ENCODE peak calls at places on chromosomes 11 and 22, in four cellular contexts. D, W, H and Q are unnamed samples.
A peak's percentile ranks its signal among the peaks of the same experiment; 100 is the strongest.

GRCh38 chr11:97990162-97990920 is 1030.4 kb upstream of the CNTN5 start:
- DNase-seq in D (no peak), W (no peak), H (no peak), Q (no peak)

GRCh38 chr11:114448749-114449484 is 9.7 kb downstream of the REXO2 start:
- DNase-seq in D (no peak), W (no peak), H (no peak), Q (no peak)

GRCh38 chr11:125170406-125171031 is 6.0 kb downstream of the PKNOX2 start:
- DNase-seq in D (peak; percentile 84), W (no peak), H (no peak), Q (no peak)

GRCh38 chr11:7278314-7278917 is 26.7 kb downstream of the SYT9 start:
- DNase-seq in D (no peak), W (no peak), H (peak; percentile 47), Q (peak; percentile 31)

GRCh38 chr22:42901790-42902508 is 44.9 kb upstream of the ARFGAP3 start:
- DNase-seq in D (no peak), W (no peak), H (no peak), Q (no peak)

GRCh38 chr22:22357024-22357868 is 112.7 kb downstream of the VPREB1 start:
- DNase-seq in D (peak; percentile 58), W (peak; percentile 86), H (peak; percentile 94), Q (peak; percentile 94)

GRCh38 chr11:44110231-44110679 is 14.8 kb downstream of the EXT2 start:
- DNase-seq in D (peak; percentile 39), W (peak; percentile 69), H (peak; percentile 64), Q (peak; percentile 60)

GRCh38 chr11:128116447-128117240 is 470.7 kb downstream of the ETS1 start:
- DNase-seq in D (no peak), W (no peak), H (no peak), Q (no peak)

GRCh38 chr11:70916321-70916720 is 336.1 kb downstream of the SHANK2 start:
- DNase-seq in D (no peak), W (no peak), H (no peak), Q (no peak)

GRCh38 chr11:129694966-129695365 is 120.7 kb upstream of the TMEM45B start:
- DNase-seq in D (no peak), W (no peak), H (no peak), Q (no peak)

GRCh38 chr11:33699515-33700424 is 856 bp downstream of the C11orf91 start:
- DNase-seq in D (peak; percentile 69), W (peak; percentile 82), H (no peak), Q (no peak)

GRCh38 chr11:119222308-119222707 is 16.2 kb downstream of the CBL start:
- DNase-seq in D (no peak), W (no peak), H (no peak), Q (no peak)

GRCh38 chr11:14082338-14082737 is 119.8 kb downstream of the SPON1 start:
- DNase-seq in D (no peak), W (no peak), H (no peak), Q (no peak)

GRCh38 chr11:1156506-1157340 is 1.0 kb upstream of the MUC5AC start:
- DNase-seq in D (no peak), W (peak; percentile 8), H (no peak), Q (peak; percentile 11)

GRCh38 chr11:80462211-80462610 is 1021.4 kb upstream of the TENM4 start:
- DNase-seq in D (no peak), W (no peak), H (no peak), Q (peak; percentile 4)

GRCh38 chr22:35928273-35928798 is 100.3 kb downstream of the RBFOX2 start:
- DNase-seq in D (no peak), W (no peak), H (no peak), Q (no peak)

GRCh38 chr22:35930933-35931332 is 97.7 kb downstream of the RBFOX2 start:
- DNase-seq in D (no peak), W (no peak), H (peak; percentile 15), Q (peak; percentile 41)
- TF ChIP-seq CTCF in D (peak; percentile 69), W (peak; percentile 34), H (peak; percentile 40), Q (peak; percentile 54)

GRCh38 chr11:75467311-75467710 is 34.3 kb upstream of the KLHL35 start:
- DNase-seq in D (no peak), W (no peak), H (no peak), Q (no peak)

GRCh38 chr11:75467881-75468280 is 34.9 kb upstream of the KLHL35 start:
- DNase-seq in D (peak; percentile 26), W (no peak), H (no peak), Q (no peak)

GRCh38 chr11:75468534-75469340 is 35.7 kb upstream of the KLHL35 start:
- DNase-seq in D (peak; percentile 95), W (no peak), H (no peak), Q (no peak)

GRCh38 chr11:75463106-75463774 is 30.2 kb upstream of the KLHL35 start:
- DNase-seq in D (no peak), W (no peak), H (peak; percentile 50), Q (no peak)

GRCh38 chr11:75465701-75466531 is 32.9 kb upstream of the KLHL35 start:
- DNase-seq in D (no peak), W (no peak), H (peak; percentile 63), Q (no peak)
- TF ChIP-seq CTCF in D (no peak), W (no peak), H (no peak), Q (no peak)

DNA sequence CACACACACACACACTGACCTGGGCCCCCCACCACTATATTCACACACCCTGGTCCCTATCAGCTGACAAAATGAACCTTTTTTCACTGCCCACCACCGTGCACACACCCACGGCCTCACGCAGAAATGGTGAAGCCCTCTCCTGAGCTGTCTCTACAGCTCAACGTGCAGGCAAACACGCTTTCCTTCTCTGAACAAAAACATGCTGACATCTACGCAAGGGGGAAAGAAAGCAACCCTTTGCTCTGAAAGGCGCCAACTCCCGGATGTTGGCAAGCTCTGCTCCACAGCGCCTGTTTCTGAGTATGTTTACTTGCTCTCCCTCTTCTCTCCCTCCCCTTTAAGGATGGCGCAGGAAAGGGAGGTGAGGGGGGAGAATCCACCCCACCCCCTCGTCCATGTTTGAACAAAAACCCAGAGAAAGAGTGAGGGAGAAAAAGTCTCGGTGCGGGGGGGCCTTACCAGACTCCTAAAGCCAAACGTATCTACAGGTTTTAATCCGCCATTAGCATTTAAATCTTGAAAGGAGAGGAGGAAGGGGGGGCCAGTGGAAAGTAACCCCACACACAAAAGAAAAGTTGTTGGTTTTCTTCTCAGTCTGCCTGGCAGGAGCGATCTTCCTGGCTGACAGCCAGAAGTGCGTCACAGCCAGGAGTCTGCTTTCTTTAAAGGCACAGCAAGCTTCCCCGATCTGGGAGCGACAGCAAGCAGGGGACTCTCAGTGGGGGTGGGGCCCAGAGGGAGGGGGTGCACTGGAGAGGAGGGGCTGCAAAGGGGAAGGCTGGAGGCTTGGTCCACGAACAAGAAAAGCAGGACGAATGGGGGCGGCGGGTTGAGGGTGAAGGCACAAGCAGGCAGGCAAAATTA is 39.6 kb downstream of the NUMA1 start:
- DNase-seq in D (peak; percentile 98), W (peak; percentile 97), H (peak; percentile 72), Q (peak; percentile 65)
- TF ChIP-seq CTCF in D (no peak), W (no peak), H (no peak), Q (no peak)

GRCh38 chr11:90947930-90948329 is 725.1 kb upstream of the CHORDC1 start:
- DNase-seq in D (no peak), W (no peak), H (no peak), Q (no peak)
- TF ChIP-seq CTCF in D (no peak), W (no peak), H (no peak), Q (no peak)

GRCh38 chr11:117908261-117908895 is 20.8 kb downstream of the TMPRSS13 start:
- DNase-seq in D (no peak), W (no peak), H (no peak), Q (no peak)
- TF ChIP-seq CTCF in D (no peak), W (no peak), H (no peak), Q (no peak)

GRCh38 chr11:28526406-28526751 is 418.2 kb downstream of the METTL15 start:
- DNase-seq in D (no peak), W (no peak), H (no peak), Q (no peak)

GRCh38 chr11:28528217-28528616 is 420.0 kb downstream of the METTL15 start:
- DNase-seq in D (no peak), W (no peak), H (no peak), Q (no peak)

GRCh38 chr11:28525636-28526405 is 417.6 kb downstream of the METTL15 start:
- DNase-seq in D (no peak), W (no peak), H (no peak), Q (no peak)

GRCh38 chr11:28529046-28529445 is 420.9 kb downstream of the METTL15 start:
- DNase-seq in D (no peak), W (no peak), H (no peak), Q (no peak)

DNA sequence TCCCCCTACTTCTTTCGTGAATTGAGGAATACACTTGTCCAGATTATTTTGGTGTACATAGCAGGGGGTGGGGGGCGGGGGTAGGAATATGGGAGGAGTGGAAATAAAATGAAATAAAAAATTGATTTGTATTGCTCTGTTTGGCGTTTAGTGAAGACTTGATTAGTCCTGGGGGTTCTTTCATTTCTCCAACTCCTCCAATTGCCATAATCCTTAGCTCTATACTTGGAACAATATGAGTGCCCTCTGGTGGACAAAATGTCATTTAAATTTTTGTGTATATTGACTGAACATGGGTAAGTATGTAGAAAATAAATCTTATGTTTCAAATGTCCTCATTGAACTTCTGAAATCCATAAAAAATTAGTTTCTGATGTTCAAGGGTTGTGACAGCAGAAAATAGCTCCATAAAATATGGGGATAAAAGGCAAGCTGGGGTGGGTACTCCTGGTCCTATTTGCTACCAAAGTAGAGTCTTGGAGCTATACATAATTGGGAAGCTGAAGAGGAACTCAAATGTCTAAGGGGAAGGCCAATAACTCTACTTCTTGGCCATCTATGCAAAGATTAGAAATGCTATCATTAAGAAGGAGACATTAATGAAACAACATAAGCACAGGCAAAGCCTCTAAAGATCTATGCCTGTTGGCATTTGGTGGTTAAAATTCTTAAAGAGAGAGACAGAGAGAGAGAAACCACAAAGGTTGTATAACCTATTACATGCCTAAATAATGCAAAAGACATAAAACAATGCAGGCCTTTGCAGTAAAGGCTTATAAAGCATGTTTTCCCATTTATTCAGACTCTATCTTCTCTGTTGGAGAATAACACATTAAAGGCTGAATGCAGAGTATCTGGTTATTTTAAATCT is 421.6 kb downstream of the METTL15 start:
- DNase-seq in D (no peak), W (no peak), H (peak; percentile 15), Q (peak; percentile 13)
- TF ChIP-seq CTCF in D (no peak), W (no peak), H (peak; percentile 77), Q (no peak)

GRCh38 chr11:69592986-69593385 is 48.0 kb upstream of the CCND1 start:
- DNase-seq in D (no peak), W (no peak), H (no peak), Q (no peak)

GRCh38 chr11:69587454-69588081 is 53.4 kb upstream of the CCND1 start:
- DNase-seq in D (no peak), W (no peak), H (no peak), Q (no peak)

GRCh38 chr11:69584160-69584559 is 56.8 kb upstream of the CCND1 start:
- DNase-seq in D (no peak), W (no peak), H (no peak), Q (no peak)

GRCh38 chr11:69585385-69585784 is 55.6 kb upstream of the CCND1 start:
- DNase-seq in D (no peak), W (no peak), H (no peak), Q (no peak)

DNA sequence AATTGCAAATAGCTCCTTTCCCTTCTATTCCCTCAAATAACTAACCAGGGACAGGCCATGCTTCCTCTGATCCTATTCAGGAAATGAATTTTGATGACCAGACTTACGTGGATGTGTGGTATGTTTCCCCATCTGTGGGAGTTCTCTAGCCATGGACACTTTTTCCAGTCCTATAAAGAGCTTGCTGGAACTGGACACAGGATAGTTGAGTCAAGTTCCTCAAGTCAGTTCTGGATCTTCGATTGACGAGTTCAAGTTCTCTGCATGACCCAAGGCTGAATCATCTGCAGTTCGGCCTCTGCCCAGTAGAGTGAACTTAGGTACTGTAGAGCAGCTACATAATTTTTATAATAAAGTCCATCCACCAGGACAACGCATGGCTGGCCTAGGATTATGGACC is 52.7 kb upstream of the CCND1 start:
- DNase-seq in D (no peak), W (no peak), H (no peak), Q (no peak)
- TF ChIP-seq CTCF in D (no peak), W (no peak), H (no peak), Q (no peak)